ENCODE peak calls at places on chromosome 3, in ten cellular contexts. I is fibroblast of the aortic adventitia; Z is tibial artery; O is CD8-positive, alpha-beta memory T cell; U is GM23248; T is upper lobe of right lung; F is fibroblast of villous mesenchyme; D is left lung; C is foreskin fibroblast; M is choroid plexus epithelial cell. L is an unnamed sample.

GRCh38 chr3:62965311-62965710 is 90.1 kb upstream of the CADPS start:
- DNase-seq in I (no peak), Z (no peak), O (no peak), U (peak; percentile 56), T (no peak), F (no peak), D (no peak), C (no peak), M (no peak), L (no peak)

GRCh38 chr3:50139718-50140423 is 15.3 kb upstream of the SEMA3F start:
- DNase-seq in I (no peak), Z (no peak), O (no peak), U (no peak), T (no peak), F (no peak), D (no peak), C (no peak), M (no peak), L (no peak)

GRCh38 chr3:140848675-140849074 is 93.0 kb upstream of the SLC25A36 start:
- DNase-seq in I (no peak), Z (no peak), O (no peak), U (no peak), T (no peak), F (no peak), D (no peak), C (no peak), M (no peak), L (no peak)

GRCh38 chr3:100438623-100438974 is 37.3 kb downstream of the LNP1 start:
- DNase-seq in I (no peak), Z (no peak), O (no peak), U (no peak), T (no peak), F (no peak), D (no peak), C (no peak), M (no peak), L (no peak)

GRCh38 chr3:32120480-32120879 is 14.1 kb downstream of the GPD1L start:
- DNase-seq in I (no peak), Z (no peak), O (no peak), U (no peak), T (no peak), F (no peak), D (no peak), C (no peak), M (no peak), L (no peak)

GRCh38 chr3:128415110-128415772 is 51.4 kb downstream of the DNAJB8 start:
- DNase-seq in I (no peak), Z (no peak), O (no peak), U (no peak), T (no peak), F (no peak), D (no peak), C (no peak), M (no peak), L (no peak)

GRCh38 chr3:72487946-72488735 is 360.1 kb downstream of the SHQ1 start:
- DNase-seq in I (peak; percentile 10), Z (no peak), O (no peak), U (peak; percentile 35), T (no peak), F (peak; percentile 66), D (no peak), C (no peak), M (peak; percentile 76), L (no peak)

GRCh38 chr3:197674741-197675567 is 61.8 kb downstream of the RUBCN start:
- DNase-seq in I (no peak), Z (no peak), O (no peak), U (no peak), T (no peak), F (no peak), D (no peak), C (no peak), M (no peak), L (no peak)

GRCh38 chr3:135641771-135642170 is 323.8 kb upstream of the PPP2R3A start:
- DNase-seq in I (no peak), Z (no peak), O (no peak), U (no peak), T (no peak), F (no peak), D (no peak), C (no peak), M (no peak), L (no peak)

GRCh38 chr3:135633078-135633477 is 332.4 kb upstream of the PPP2R3A start:
- DNase-seq in I (no peak), Z (no peak), O (no peak), U (no peak), T (no peak), F (no peak), D (no peak), C (peak; percentile 2), M (no peak), L (no peak)

GRCh38 chr3:135637033-135637432 is 328.5 kb upstream of the PPP2R3A start:
- DNase-seq in I (no peak), Z (no peak), O (no peak), U (no peak), T (no peak), F (no peak), D (no peak), C (no peak), M (no peak), L (no peak)

GRCh38 chr3:135636596-135636995 is 328.9 kb upstream of the PPP2R3A start:
- DNase-seq in I (no peak), Z (no peak), O (no peak), U (no peak), T (no peak), F (no peak), D (no peak), C (no peak), M (no peak), L (no peak)
- H3K4me3 ChIP-seq in I (no peak overlapping the region), Z (no peak overlapping the region), O (no peak overlapping the region), U (no peak overlapping the region), T (no peak overlapping the region), F (no peak overlapping the region), D (no peak overlapping the region), C (no peak overlapping the region), M (no peak overlapping the region), L (no peak overlapping the region)

DNA sequence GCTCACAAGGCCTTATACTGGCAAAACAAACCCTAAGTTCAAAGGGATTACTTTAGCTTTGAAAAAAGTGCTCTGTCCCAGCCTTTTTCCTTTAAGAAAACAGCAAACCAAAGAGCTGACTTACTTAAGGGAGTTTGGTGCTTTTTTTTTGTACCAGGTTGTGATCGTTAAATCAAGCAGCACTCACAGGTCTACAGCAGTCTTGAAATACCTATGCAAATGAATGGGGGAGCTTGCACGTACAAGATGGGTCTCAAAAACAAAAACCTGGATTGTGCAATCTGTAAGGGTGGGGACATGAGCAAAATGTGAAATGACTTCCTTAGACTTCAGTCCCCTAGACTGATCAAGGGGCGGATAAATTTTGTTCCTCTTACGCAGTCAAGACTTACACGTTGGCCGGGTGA is 11.6 kb upstream of the PIK3CB start:
- DNase-seq in I (no peak), Z (no peak), O (no peak), U (no peak), T (no peak), F (no peak), D (no peak), C (no peak), M (no peak), L (no peak)
- H3K4me3 ChIP-seq in I (no peak overlapping the region), Z (no peak overlapping the region), O (no peak overlapping the region), U (no peak overlapping the region), T (no peak overlapping the region), F (no peak overlapping the region), D (no peak overlapping the region), C (no peak overlapping the region), M (no peak overlapping the region), L (no peak overlapping the region)

GRCh38 chr3:172142074-172143059 is 103.0 kb downstream of the FNDC3B start:
- DNase-seq in I (peak; percentile 69), Z (no peak), O (no peak), U (peak; percentile 77), T (no peak), F (peak; percentile 92), D (no peak), C (peak; percentile 86), M (peak; percentile 92), L (no peak)
- H3K4me3 ChIP-seq in I (no peak overlapping the region), Z (no peak overlapping the region), O (no peak overlapping the region), U (no peak overlapping the region), T (no peak overlapping the region), F (no peak overlapping the region), D (no peak overlapping the region), C (no peak overlapping the region), M (no peak overlapping the region), L (no peak overlapping the region)

GRCh38 chr3:172658344-172659245 is 52.3 kb downstream of the NCEH1 start:
- DNase-seq in I (peak; percentile 98), Z (no peak), O (no peak), U (peak; percentile 95), T (no peak), F (peak; percentile 94), D (no peak), C (peak; percentile 97), M (peak; percentile 100), L (no peak)

GRCh38 chr3:172654470-172654869 is 56.4 kb downstream of the NCEH1 start:
- DNase-seq in I (no peak), Z (no peak), O (no peak), U (no peak), T (no peak), F (no peak), D (no peak), C (no peak), M (no peak), L (no peak)

GRCh38 chr3:172655388-172655787 is 55.5 kb downstream of the NCEH1 start:
- DNase-seq in I (no peak), Z (no peak), O (no peak), U (no peak), T (no peak), F (no peak), D (no peak), C (no peak), M (no peak), L (no peak)

GRCh38 chr3:172656602-172657001 is 54.3 kb downstream of the NCEH1 start:
- DNase-seq in I (no peak), Z (no peak), O (no peak), U (no peak), T (no peak), F (no peak), D (no peak), C (no peak), M (no peak), L (no peak)

DNA sequence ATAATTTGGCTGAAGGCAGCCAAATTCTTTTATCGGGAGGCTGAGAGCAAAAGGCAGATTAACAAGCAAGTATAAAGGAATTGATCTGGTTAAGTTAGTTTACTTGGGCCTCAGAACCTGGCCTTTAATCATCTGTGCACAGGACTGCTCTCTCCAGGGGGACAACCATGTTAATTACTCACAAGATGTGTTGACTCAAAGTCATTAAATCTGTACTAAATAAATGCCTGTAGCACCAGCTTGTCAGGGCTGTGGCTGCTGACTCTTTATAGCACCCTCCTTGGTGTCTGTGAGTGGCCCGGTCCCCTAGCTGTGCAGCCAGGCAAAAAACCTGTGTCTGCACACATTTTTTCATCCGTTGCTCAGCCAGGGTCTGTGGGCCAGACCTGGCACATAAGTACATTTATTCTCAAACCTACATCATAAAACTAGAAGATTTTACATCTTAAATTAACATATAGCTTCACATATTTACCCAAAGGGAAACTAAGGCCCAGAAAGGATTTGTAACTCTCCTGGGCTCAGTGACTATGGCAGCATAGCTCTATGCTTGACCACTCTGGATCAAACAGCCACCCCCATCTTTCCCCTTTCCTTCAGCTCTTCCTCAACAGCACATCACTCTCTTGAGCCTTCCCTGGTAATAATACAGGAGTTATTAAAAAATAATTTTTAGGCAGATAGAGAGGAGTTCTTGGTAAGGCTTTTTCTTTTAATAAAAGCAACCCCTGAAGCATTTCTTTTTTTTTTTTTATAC is 51.4 kb downstream of the NCEH1 start:
- DNase-seq in I (no peak), Z (no peak), O (no peak), U (peak; percentile 56), T (no peak), F (peak; percentile 55), D (no peak), C (no peak), M (no peak), L (no peak)
- H3K4me3 ChIP-seq in I (no peak overlapping the region), Z (no peak overlapping the region), O (no peak overlapping the region), U (peak overlapping the region; percentile 18), T (no peak overlapping the region), F (no peak overlapping the region), D (no peak overlapping the region), C (no peak overlapping the region), M (no peak overlapping the region), L (no peak overlapping the region)

GRCh38 chr3:186361612-186362408 is at the start of gene DGKG:
- DNase-seq in I (no peak), Z (peak; percentile 73), O (no peak), U (peak; percentile 31), T (peak; percentile 83), F (no peak), D (peak; percentile 66), C (peak; percentile 33), M (no peak), L (peak; percentile 80)
- H3K4me3 ChIP-seq in I (no peak within 1 kb of the TSS), Z (peak within 1 kb of the TSS; percentile 66), O (no peak within 1 kb of the TSS), U (peak within 1 kb of the TSS; percentile 44), T (peak within 1 kb of the TSS; percentile 48), F (no peak within 1 kb of the TSS), D (peak within 1 kb of the TSS; percentile 22), C (peak within 1 kb of the TSS; percentile 13), M (peak within 1 kb of the TSS; percentile 6), L (peak within 1 kb of the TSS; percentile 59)